ENCODE peak calls at places on chromosome 22, in six cellular contexts. K, I, L, F, U and S are unnamed samples.

GRCh38 chr22:46012182-46012880 is 35.4 kb upstream of the WNT7B start:
- DNase-seq in K (peak; percentile 13), I (no peak), L (no peak), F (no peak), U (no peak), S (no peak)

GRCh38 chr22:32920032-32920628 is 118.6 kb downstream of the TIMP3 start:
- DNase-seq in K (peak; percentile 29), I (no peak), L (no peak), F (no peak), U (no peak), S (no peak)

GRCh38 chr22:26168934-26169311 is 339 bp upstream of the SEZ6L start:
- DNase-seq in K (no peak), I (no peak), L (no peak), F (no peak), U (no peak), S (no peak)

GRCh38 chr22:28015676-28016601 is 96.9 kb upstream of the PITPNB start:
- DNase-seq in K (peak; percentile 5), I (no peak), L (no peak), F (no peak), U (no peak), S (no peak)

GRCh38 chr22:49480340-49480739 is 347.3 kb downstream of the BRD1 start:
- DNase-seq in K (no peak), I (no peak), L (no peak), F (no peak), U (no peak), S (no peak)

GRCh38 chr22:48398181-48398905 is 1429.3 kb downstream of the BRD1 start:
- DNase-seq in K (no peak), I (peak; percentile 22), L (no peak), F (no peak), U (no peak), S (no peak)

GRCh38 chr22:45149671-45150070 is 14.1 kb upstream of the NUP50 start:
- DNase-seq in K (no peak), I (no peak), L (no peak), F (no peak), U (no peak), S (no peak)

GRCh38 chr22:50076646-50077624 is 8.3 kb downstream of the MLC1 start:
- DNase-seq in K (no peak), I (no peak), L (no peak), F (no peak), U (no peak), S (no peak)

GRCh38 chr22:40721266-40721665 is 42.0 kb downstream of the MCHR1 start:
- DNase-seq in K (no peak), I (no peak), L (peak; percentile 35), F (peak; percentile 21), U (peak; percentile 32), S (peak; percentile 38)

GRCh38 chr22:36454916-36455570 is 26.4 kb downstream of the TXN2 start:
- DNase-seq in K (peak; percentile 96), I (peak; percentile 98), L (peak; percentile 94), F (peak; percentile 88), U (peak; percentile 81), S (peak; percentile 96)
- TF ChIP-seq CTCF in K (no peak), I (peak; percentile 26), L (peak; percentile 1), F (no peak), U (peak; percentile 23), S (no peak)

DNA sequence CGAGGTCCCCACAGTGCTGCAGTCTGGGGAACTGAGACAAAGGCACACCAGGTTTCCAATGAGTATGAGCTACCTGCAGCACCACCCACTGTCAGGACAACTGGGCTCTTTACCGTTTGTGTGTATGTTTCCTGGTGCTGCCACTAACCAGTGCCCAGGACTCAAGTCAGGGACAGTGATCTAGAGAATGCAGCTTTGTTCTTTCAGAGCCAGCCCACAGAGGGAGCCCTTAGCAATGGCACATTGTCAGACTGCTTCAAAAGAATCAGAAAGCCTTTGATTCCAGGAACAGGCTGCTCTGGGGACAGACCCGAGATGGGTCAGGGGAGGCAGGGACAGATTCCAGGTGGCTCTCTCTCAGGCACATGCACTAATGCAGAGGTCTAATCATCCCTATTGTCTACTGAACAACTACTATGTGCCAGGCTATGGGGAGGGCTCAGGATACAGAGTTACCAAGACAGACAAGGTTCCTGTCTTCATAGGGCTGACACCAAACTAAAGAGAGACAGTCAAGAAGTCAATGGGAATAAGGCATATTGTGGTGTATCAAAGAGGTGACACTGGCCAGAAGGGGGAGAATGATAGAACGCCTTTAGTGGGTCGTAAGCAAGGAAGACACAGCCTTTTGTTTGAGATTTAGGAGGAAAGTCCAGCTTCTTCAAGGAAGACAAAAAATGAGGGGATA is 103.7 kb downstream of the VPREB1 start:
- DNase-seq in K (no peak), I (peak; percentile 50), L (no peak), F (peak; percentile 12), U (peak; percentile 31), S (no peak)
- TF ChIP-seq CTCF in K (no peak), I (peak; percentile 5), L (peak; percentile 28), F (peak; percentile 35), U (peak; percentile 26), S (no peak)

GRCh38 chr22:20175597-20175900 is 24.7 kb upstream of the CCDC188 start:
- DNase-seq in K (no peak), I (no peak), L (no peak), F (no peak), U (no peak), S (no peak)

GRCh38 chr22:20173720-20174119 is 22.9 kb upstream of the CCDC188 start:
- DNase-seq in K (no peak), I (no peak), L (no peak), F (no peak), U (no peak), S (no peak)

GRCh38 chr22:20173246-20173645 is 22.4 kb upstream of the CCDC188 start:
- DNase-seq in K (no peak), I (no peak), L (no peak), F (no peak), U (no peak), S (no peak)

GRCh38 chr22:20176421-20177060 is 25.7 kb upstream of the CCDC188 start:
- DNase-seq in K (no peak), I (no peak), L (no peak), F (no peak), U (no peak), S (no peak)

GRCh38 chr22:20174785-20175596 is 24.1 kb upstream of the CCDC188 start:
- DNase-seq in K (no peak), I (no peak), L (no peak), F (no peak), U (no peak), S (no peak)
- TF ChIP-seq CTCF in K (no peak), I (peak; percentile 39), L (peak; percentile 56), F (peak; percentile 31), U (peak; percentile 26), S (peak; percentile 8)

GRCh38 chr22:16933274-16933923 is 74.6 kb downstream of the GAB4 start:
- DNase-seq in K (no peak), I (no peak), L (no peak), F (no peak), U (no peak), S (no peak)

GRCh38 chr22:16935209-16935608 is 72.8 kb downstream of the GAB4 start:
- DNase-seq in K (no peak), I (no peak), L (no peak), F (no peak), U (no peak), S (no peak)

GRCh38 chr22:16933924-16934282 is 74.1 kb downstream of the GAB4 start:
- DNase-seq in K (no peak), I (no peak), L (no peak), F (no peak), U (no peak), S (no peak)

GRCh38 chr22:16936625-16937024 is 71.4 kb downstream of the GAB4 start:
- DNase-seq in K (no peak), I (no peak), L (no peak), F (no peak), U (no peak), S (no peak)

DNA sequence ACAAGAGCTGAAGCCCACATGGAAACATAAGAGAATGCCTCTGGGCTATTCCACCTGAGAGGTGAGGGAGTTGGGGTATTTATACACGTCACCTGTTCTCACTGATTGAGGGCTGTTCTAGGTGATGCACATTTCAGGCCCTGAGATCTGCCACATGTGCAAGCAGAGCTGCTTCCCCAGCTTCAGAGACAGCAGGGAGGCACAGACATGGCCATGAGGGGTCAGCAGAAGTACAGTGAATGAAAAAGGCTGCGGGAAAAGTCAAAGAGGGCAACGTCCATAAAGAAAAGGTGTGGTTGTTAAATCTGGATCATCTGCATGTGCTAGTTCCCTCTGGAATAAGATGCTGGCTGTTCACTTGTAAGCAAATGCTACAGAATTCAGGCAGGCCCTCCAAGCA is 75.4 kb downstream of the GAB4 start:
- DNase-seq in K (no peak), I (no peak), L (no peak), F (no peak), U (no peak), S (no peak)
- TF ChIP-seq CTCF in K (no peak), I (peak; percentile 20), L (no peak), F (no peak), U (no peak), S (no peak)

GRCh38 chr22:30057375-30057774 is 22.9 kb upstream of the HORMAD2 start:
- DNase-seq in K (no peak), I (no peak), L (no peak), F (no peak), U (no peak), S (no peak)
- TF ChIP-seq CTCF in K (no peak), I (no peak), L (no peak), F (no peak), U (no peak), S (no peak)